ENCODE peak calls at places on chromosomes 2 and 18, in five cellular contexts. C is H9, H is MCF 10A, Z is fibroblast of mammary gland, Q is ovary. E is an unnamed sample.

GRCh38 chr2:161990741-161991140 is 83.3 kb downstream of the DPP4 start:
- DNase-seq in C (no peak), H (peak), Z (peak), Q (no peak), E (no peak)

GRCh38 chr2:7508220-7508943 is 591.2 kb downstream of the RNF144A start:
- DNase-seq in C (no peak), H (no peak), Z (peak), Q (no peak), E (no peak)

GRCh38 chr2:20578895-20579825 is 71.7 kb downstream of the HS1BP3 start:
- DNase-seq in C (peak), H (peak), Z (peak), Q (peak), E (peak)

GRCh38 chr2:231563378-231563961 is 29.2 kb upstream of the TEX44 start:
- DNase-seq in C (peak), H (peak), Z (peak), Q (peak), E (no peak)

GRCh38 chr2:239820836-239821693 is 204.1 kb downstream of the NDUFA10 start:
- DNase-seq in C (peak), H (no peak), Z (no peak), Q (peak), E (peak)

GRCh38 chr18:33184918-33185317 is 255.6 kb downstream of the CCDC178 start:
- DNase-seq in C (no peak), H (no peak), Z (no peak), Q (no peak), E (no peak)

GRCh38 chr2:119659601-119660342 is 19.2 kb upstream of the TMEM177 start:
- DNase-seq in C (peak), H (peak), Z (peak), Q (no peak), E (peak)

GRCh38 chr2:225192869-225193268 is 150.6 kb upstream of the DOCK10 start:
- DNase-seq in C (no peak), H (peak), Z (peak), Q (no peak), E (no peak)

GRCh38 chr2:154992826-154993225 is 294.3 kb downstream of the KCNJ3 start:
- DNase-seq in C (no peak), H (no peak), Z (no peak), Q (no peak), E (no peak)

GRCh38 chr2:71347517-71347916 is 15.9 kb downstream of the ZNF638 start:
- DNase-seq in C (no peak), H (peak), Z (peak), Q (no peak), E (no peak)

GRCh38 chr2:1593371-1594205 is 150.7 kb downstream of the PXDN start:
- DNase-seq in C (peak), H (peak), Z (peak), Q (no peak), E (no peak)

GRCh38 chr18:76133873-76134272 is 361.2 kb downstream of the ZNF516 start:
- DNase-seq in C (no peak), H (no peak), Z (no peak), Q (no peak), E (no peak)

GRCh38 chr2:174325932-174326879 is 8.5 kb upstream of the SP9 start:
- DNase-seq in C (peak), H (no peak), Z (peak), Q (peak), E (no peak)

GRCh38 chr2:205377324-205377723 is 305.0 kb upstream of the NRP2 start:
- DNase-seq in C (no peak), H (no peak), Z (no peak), Q (no peak), E (no peak)

GRCh38 chr18:62505669-62506494 is 16.9 kb upstream of the ZCCHC2 start:
- DNase-seq in C (no peak), H (peak), Z (no peak), Q (no peak), E (no peak)

GRCh38 chr18:54684786-54685185 is 93.7 kb downstream of the DYNAP start:
- DNase-seq in C (peak), H (no peak), Z (peak), Q (no peak), E (no peak)

GRCh38 chr18:13435596-13436333 is 217.2 kb downstream of the LDLRAD4 start:
- DNase-seq in C (no peak), H (peak), Z (peak), Q (no peak), E (no peak)

GRCh38 chr18:73563345-73563744 is 584.3 kb downstream of the FBXO15 start:
- DNase-seq in C (no peak), H (peak), Z (peak), Q (no peak), E (no peak)

GRCh38 chr18:79898952-79899608 is 52.4 kb downstream of the SLC66A2 start:
- DNase-seq in C (peak), H (no peak), Z (no peak), Q (peak), E (peak)

GRCh38 chr2:46171996-46172546 is 125.1 kb upstream of the EPAS1 start:
- DNase-seq in C (no peak), H (peak), Z (no peak), Q (no peak), E (no peak)
- TF ChIP-seq CTCF in C (no peak), H (peak), Z (no peak), Q (no peak), E (no peak)

GRCh38 chr2:135819211-135819610 is 17.8 kb downstream of the LCT start:
- DNase-seq in C (peak), H (peak), Z (peak), Q (no peak), E (no peak)
- TF ChIP-seq CTCF in C (peak), H (peak), Z (peak), Q (no peak), E (peak)

GRCh38 chr2:150486539-150487484 is 655 bp downstream of the RND3 start:
- DNase-seq in C (peak), H (peak), Z (peak), Q (peak), E (no peak)

GRCh38 chr2:150484006-150484405 is 3.5 kb downstream of the RND3 start:
- DNase-seq in C (no peak), H (peak), Z (no peak), Q (no peak), E (no peak)

GRCh38 chr2:150484461-150484931 is 3.0 kb downstream of the RND3 start:
- DNase-seq in C (no peak), H (no peak), Z (no peak), Q (no peak), E (no peak)

GRCh38 chr2:150485871-150486538 is 1.5 kb downstream of the RND3 start:
- DNase-seq in C (peak), H (peak), Z (peak), Q (peak), E (peak)

DNA sequence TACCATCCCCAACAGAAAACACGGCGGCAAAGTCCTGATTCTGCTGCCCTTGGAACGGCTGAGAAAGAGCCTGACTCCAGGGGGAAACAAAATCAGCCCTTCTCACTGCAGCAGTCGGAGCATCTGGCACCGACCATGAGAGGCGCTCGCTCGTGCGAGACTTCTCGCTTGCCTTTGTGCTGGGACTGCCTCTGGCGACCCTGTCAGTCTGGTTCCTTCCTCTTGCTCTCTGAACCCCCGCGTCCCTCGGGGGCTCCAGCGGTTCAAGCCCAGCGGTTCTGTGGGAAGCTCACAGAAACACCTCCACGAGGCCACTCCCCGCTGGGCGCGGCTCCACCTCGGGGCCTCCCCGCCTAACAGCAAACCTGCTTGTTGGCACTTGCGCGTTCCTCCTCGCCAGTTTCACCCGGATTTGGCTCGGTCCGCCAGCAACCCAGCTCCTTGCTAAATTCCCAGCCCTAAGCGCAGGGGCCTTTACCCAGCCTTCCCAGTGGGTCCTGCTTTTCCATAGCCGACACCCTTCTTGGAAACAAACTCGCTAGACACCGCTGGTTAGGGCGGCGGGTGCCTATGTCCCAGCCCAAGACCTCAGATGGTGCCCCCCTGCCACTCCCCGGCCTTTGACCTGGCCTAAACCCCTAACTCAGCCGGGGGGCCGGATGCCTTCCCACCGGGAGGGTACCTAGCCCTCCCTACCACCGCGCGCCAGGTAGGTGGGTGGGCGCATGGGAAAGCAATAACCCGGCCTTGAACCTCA is 2.2 kb downstream of the RND3 start:
- DNase-seq in C (peak), H (peak), Z (peak), Q (peak), E (peak)
- TF ChIP-seq CTCF in C (peak), H (no peak), Z (peak), Q (no peak), E (peak)

GRCh38 chr18:23238651-23239349 is 103.5 kb downstream of the CABLES1 start:
- DNase-seq in C (no peak), H (no peak), Z (no peak), Q (no peak), E (no peak)

GRCh38 chr18:23238152-23238531 is 102.9 kb downstream of the CABLES1 start:
- DNase-seq in C (no peak), H (no peak), Z (peak), Q (no peak), E (no peak)

GRCh38 chr18:23236876-23237468 is 101.7 kb downstream of the CABLES1 start:
- DNase-seq in C (no peak), H (no peak), Z (no peak), Q (no peak), E (no peak)

GRCh38 chr18:23239350-23239692 is 104.0 kb downstream of the CABLES1 start:
- DNase-seq in C (no peak), H (no peak), Z (no peak), Q (no peak), E (no peak)

DNA sequence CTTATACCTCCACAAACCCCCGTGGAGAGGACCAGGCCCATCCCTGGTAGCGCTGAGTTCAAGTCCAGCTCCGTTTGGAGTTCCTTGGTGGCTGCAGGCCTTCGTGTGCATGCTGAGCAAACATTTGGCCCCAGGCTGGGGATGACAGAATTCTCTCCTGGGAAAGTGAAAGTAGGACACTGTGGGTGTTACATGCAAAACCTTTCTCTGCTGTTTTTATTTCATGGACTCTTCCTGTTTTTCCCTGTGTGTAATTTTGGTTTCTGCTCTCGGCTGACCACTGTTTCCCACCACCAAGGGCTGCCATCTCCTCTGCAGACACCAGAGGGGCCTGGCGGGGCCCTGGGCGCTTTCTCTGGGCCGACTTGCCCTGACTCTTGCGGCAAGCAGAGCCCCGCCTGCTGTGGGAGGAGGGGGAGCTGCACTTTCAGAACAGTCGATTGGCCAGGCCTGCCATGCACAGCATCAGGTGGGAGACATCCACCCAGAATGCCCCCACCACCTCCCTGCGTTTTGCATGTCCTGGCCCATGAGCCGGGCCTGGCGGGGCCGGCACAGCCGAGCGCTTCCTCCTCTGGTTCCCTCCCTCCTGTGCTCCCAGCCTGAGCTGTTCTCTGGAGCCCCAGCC is 102.4 kb downstream of the CABLES1 start:
- DNase-seq in C (peak), H (no peak), Z (peak), Q (peak), E (no peak)
- TF ChIP-seq CTCF in C (peak), H (no peak), Z (peak), Q (no peak), E (peak)

E was measured in osteocyte.